ENCODE peak calls at places on chromosomes 1 and 21, in five cellular contexts. C is K562, P is GM12878, M is H1, N is HepG2. G is an unnamed sample.

GRCh38 chr1:116764466-116764896 is 10.3 kb downstream of the CD2 start:
- DNase-seq in C (no peak), P (peak), M (no peak), N (no peak), G (no peak)

GRCh38 chr1:89005286-89006151 is 13.1 kb upstream of the KYAT3 start:
- DNase-seq in C (no peak), M (no peak), N (no peak), P (no peak), G (no peak)

GRCh38 chr1:106681939-106682522 is 374.4 kb upstream of the PRMT6 start:
- DNase-seq in N (no peak), P (no peak), M (no peak), C (no peak), G (no peak)

GRCh38 chr1:70101774-70102173 is 103.6 kb downstream of the LRRC40 start:
- DNase-seq in N (no peak), P (no peak), C (no peak), M (no peak), G (no peak)

GRCh38 chr1:61157420-61157987 is 75.1 kb downstream of the NFIA start:
- DNase-seq in P (no peak), M (no peak), C (no peak), N (peak), G (no peak)

GRCh38 chr1:151540021-151540981 is at the start of gene TUFT1:
- DNase-seq in M (peak), N (peak), P (peak), C (peak), G (peak)

GRCh38 chr1:226741009-226741408 is 1.9 kb upstream of the ITPKB start:
- DNase-seq in M (no peak), P (no peak), N (no peak), C (no peak), G (no peak)

GRCh38 chr1:74343191-74343590 is 108.0 kb downstream of the TNNI3K start:
- DNase-seq in P (no peak), C (no peak), M (no peak), N (no peak), G (no peak)

GRCh38 chr1:86507935-86508582 is 38.8 kb upstream of the CLCA4 start:
- DNase-seq in P (no peak), N (no peak), C (no peak), M (no peak), G (peak)

GRCh38 chr1:89890085-89890754 is 69.4 kb downstream of the LRRC8D start:
- DNase-seq in C (no peak), P (no peak), M (no peak), N (no peak), G (peak)

GRCh38 chr1:198927129-198927528 is 288.3 kb downstream of the PTPRC start:
- DNase-seq in P (no peak), C (no peak), M (no peak), N (no peak), G (no peak)

GRCh38 chr1:33724348-33724747 is 139.5 kb upstream of the HMGB4 start:
- DNase-seq in C (no peak), P (no peak), M (no peak), N (no peak), G (no peak)

GRCh38 chr1:37663426-37664000 is 28.8 kb upstream of the CDCA8 start:
- DNase-seq in P (no peak), M (no peak), C (no peak), N (no peak), G (no peak)

GRCh38 chr1:59096501-59096900 is 200.4 kb upstream of the FGGY start:
- DNase-seq in P (no peak), M (no peak), C (no peak), N (no peak), G (no peak)

GRCh38 chr21:38806153-38806941 is 618 bp downstream of the ETS2 start:
- DNase-seq in C (no peak), M (no peak), P (no peak), N (no peak), G (no peak)

GRCh38 chr1:170339565-170339964 is 192.4 kb upstream of the GORAB start:
- DNase-seq in N (no peak), C (no peak), M (no peak), P (no peak), G (no peak)

GRCh38 chr21:32624726-32625125 is 12.5 kb upstream of the CFAP298 start:
- DNase-seq in N (no peak), M (no peak), C (no peak), P (no peak), G (peak)

GRCh38 chr1:189597083-189597482 is 880.6 kb downstream of the BRINP3 start:
- DNase-seq in C (no peak), P (no peak), N (no peak), M (no peak), G (no peak)

GRCh38 chr1:233033366-233033765 is 83.0 kb downstream of the NTPCR start:
- DNase-seq in N (no peak), P (no peak), M (no peak), C (no peak), G (no peak)

GRCh38 chr1:190759807-190760206 is 282.1 kb upstream of the BRINP3 start:
- DNase-seq in N (no peak), C (no peak), P (peak), M (no peak), G (no peak)

GRCh38 chr1:119298687-119299086 is 69.9 kb upstream of the HAO2 start:
- DNase-seq in P (no peak), C (no peak), M (no peak), N (peak), G (no peak)

GRCh38 chr1:160089883-160090282 is 8.5 kb downstream of the IGSF8 start:
- DNase-seq in N (no peak), M (no peak), C (no peak), P (no peak), G (no peak)

GRCh38 chr1:160092366-160093068 is 5.9 kb downstream of the IGSF8 start:
- DNase-seq in M (no peak), N (no peak), C (no peak), P (no peak), G (no peak)

GRCh38 chr1:160091666-160092223 is 6.7 kb downstream of the IGSF8 start:
- DNase-seq in P (no peak), C (no peak), M (no peak), N (no peak), G (no peak)

GRCh38 chr1:160093069-160093395 is 5.4 kb downstream of the IGSF8 start:
- DNase-seq in C (no peak), P (no peak), N (no peak), M (no peak), G (no peak)

GRCh38 chr1:160090760-160091159 is 7.7 kb downstream of the IGSF8 start:
- DNase-seq in M (no peak), C (no peak), P (no peak), N (no peak), G (no peak)
- TF ChIP-seq SRF in M (no peak), C (no peak), P (no peak), N (no peak), G (no peak)

GRCh38 chr1:47194314-47194713 is 4.5 kb upstream of the PDZK1IP1 start:
- DNase-seq in N (no peak), C (no peak), M (no peak), P (no peak), G (no peak)

GRCh38 chr1:47190807-47191206 is 971 bp upstream of the PDZK1IP1 start:
- DNase-seq in N (no peak), M (no peak), C (no peak), P (no peak), G (no peak)

GRCh38 chr1:47189844-47190562 is at the start of gene PDZK1IP1:
- DNase-seq in C (peak), N (no peak), P (no peak), M (no peak), G (no peak)

GRCh38 chr1:47192458-47193384 is 2.9 kb upstream of the PDZK1IP1 start:
- DNase-seq in M (peak), C (peak), P (no peak), N (peak), G (peak)

DNA sequence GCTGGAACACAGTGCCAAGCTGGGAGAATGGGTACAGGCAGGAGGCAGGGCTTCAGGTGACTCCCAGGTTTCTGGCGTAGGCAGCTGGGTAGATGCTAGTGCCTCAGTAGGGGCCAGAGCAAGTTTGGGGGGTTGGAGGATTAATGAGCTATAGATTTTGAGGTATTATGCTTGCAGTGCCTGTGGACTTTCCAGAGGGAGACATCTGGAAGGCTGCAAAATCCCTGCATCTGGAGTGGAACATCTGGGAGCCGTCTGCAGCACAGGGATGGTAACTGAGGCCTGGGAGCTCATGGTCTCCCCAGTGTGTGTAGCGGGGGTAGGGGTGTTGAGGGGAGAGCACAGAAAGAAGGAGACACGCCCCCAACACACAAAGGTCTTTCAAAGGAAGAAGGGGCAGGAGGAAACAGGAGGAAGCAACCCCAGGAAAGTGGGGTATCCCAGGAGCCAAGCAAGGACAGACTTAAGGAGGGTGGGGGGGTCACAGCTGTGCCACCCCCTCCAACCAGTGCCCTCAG is 2.2 kb upstream of the PDZK1IP1 start:
- DNase-seq in N (no peak), P (no peak), C (no peak), M (no peak), G (no peak)
- TF ChIP-seq SRF in N (no peak), P (no peak), C (no peak), M (no peak), G (no peak)

GRCh38 chr1:108595510-108595909 is 35.6 kb downstream of the EEIG2 start:
- DNase-seq in C (no peak), N (no peak), M (no peak), P (no peak), G (no peak)
- TF ChIP-seq SRF in C (no peak), N (no peak), M (no peak), P (no peak), G (no peak)

GRCh38 chr1:207941664-207942063 is 30.7 kb upstream of the CD34 start:
- DNase-seq in N (no peak), P (no peak), M (no peak), C (no peak), G (no peak)
- TF ChIP-seq SRF in N (no peak), P (no peak), M (no peak), C (no peak), G (no peak)

GRCh38 chr1:206892351-206892984 is 4.8 kb upstream of the IL24 start:
- DNase-seq in N (no peak), M (no peak), P (no peak), C (no peak), G (no peak)

GRCh38 chr1:206890690-206891089 is 6.6 kb upstream of the IL24 start:
- DNase-seq in M (no peak), P (no peak), N (no peak), C (no peak), G (no peak)

GRCh38 chr1:206893380-206893779 is 3.9 kb upstream of the IL24 start:
- DNase-seq in P (no peak), N (no peak), M (no peak), C (no peak), G (no peak)

GRCh38 chr1:206890125-206890637 is 7.1 kb upstream of the IL24 start:
- DNase-seq in P (no peak), N (no peak), C (no peak), M (no peak), G (no peak)

GRCh38 chr1:206891412-206891811 is 5.8 kb upstream of the IL24 start:
- DNase-seq in P (no peak), M (no peak), C (no peak), N (no peak), G (no peak)
- TF ChIP-seq SRF in P (no peak), M (no peak), C (no peak), N (no peak), G (no peak)

DNA sequence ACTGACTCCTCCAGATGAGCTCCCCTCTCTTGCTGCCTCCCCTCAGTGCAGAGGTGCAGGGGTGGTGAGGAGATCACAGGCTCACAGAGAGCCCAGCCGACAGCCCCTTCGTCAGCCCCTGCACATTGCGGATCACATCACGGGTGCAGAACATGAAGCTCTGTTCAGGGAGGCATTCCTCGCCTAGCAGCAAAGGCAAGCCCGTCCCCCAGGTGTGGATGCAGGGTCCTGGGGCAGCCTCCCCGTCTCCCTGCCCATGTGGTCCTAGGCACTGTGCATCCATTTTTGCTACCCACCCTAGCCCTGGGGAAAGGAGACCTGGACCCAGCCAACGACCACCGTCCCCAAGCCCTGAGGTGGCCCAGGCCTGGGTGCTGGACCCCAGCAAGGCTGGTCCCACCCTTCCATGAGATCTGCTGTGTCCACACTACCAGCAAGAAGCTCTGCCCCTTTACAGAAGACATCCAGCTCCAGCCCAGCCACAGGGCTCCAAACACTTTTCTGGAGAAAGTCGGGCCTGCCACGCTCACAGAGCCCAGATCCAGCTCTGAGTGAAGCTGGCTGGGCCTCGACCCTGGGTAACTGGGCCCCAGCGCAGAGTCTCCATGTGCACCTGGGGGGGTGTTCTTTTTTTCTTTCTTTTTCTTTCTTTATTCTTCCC is 248.7 kb downstream of the NPHP4 start:
- DNase-seq in P (no peak), M (no peak), N (no peak), C (no peak), G (no peak)
- TF ChIP-seq SRF in P (no peak), M (no peak), N (no peak), C (no peak), G (no peak)

DNA sequence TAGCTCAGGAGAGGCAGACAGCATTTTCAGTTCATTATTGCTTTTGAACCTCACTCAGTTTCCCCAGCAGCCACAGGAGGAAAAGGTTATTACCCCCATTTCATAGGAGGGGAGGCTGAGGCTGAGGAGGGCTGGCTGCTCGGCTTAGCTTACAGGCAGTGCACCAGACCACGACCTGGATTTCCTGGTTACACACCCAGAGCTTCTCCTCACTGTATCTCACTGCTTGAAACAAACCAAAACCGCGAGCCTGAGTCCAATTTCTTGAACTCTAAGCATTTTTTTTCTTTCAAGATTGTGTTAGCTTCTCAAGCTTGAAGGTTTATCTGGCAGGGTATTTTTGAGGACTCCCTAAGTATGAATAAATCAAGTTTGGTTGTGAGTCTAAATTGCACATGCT is 188.9 kb upstream of the EDN2 start:
- DNase-seq in M (no peak), N (no peak), C (no peak), P (peak), G (no peak)
- TF ChIP-seq SRF in M (no peak), N (no peak), C (no peak), P (no peak), G (no peak)

GRCh38 chr21:28818663-28819278 is 173.9 kb downstream of the LTN1 start:
- DNase-seq in C (no peak), P (no peak), N (no peak), M (no peak), G (no peak)
- TF ChIP-seq SRF in C (no peak), P (no peak), N (no peak), M (no peak), G (no peak)

GRCh38 chr1:19974822-19975416 is 4.5 kb downstream of the PLA2G2A start:
- DNase-seq in C (peak), M (peak), N (peak), P (no peak), G (peak)
- TF ChIP-seq SRF in C (no peak), M (no peak), N (no peak), P (no peak), G (no peak)

GRCh38 chr1:26911399-26912146 is 2.2 kb downstream of the NR0B2 start:
- DNase-seq in N (no peak), M (no peak), C (no peak), P (no peak), G (no peak)
- TF ChIP-seq SRF in N (no peak), M (no peak), C (no peak), P (no peak), G (no peak)

G was measured in HCT116.